ENCODE peak calls at places on chromosomes 12 and 14, in five cellular contexts. S is BE2C, I is D341Med, U is HFF-Myc, M is left lung. J is an unnamed sample.

GRCh38 chr12:131087991-131088700 is 134.4 kb downstream of the ADGRD1 start:
- DNase-seq in M (peak; percentile 76), U (no peak), I (peak; percentile 23), S (peak; percentile 6), J (peak; percentile 10)

GRCh38 chr12:56688846-56689113 is 696 bp upstream of the PTGES3 start:
- DNase-seq in M (no peak), U (no peak), S (no peak), I (no peak), J (no peak)

GRCh38 chr14:65949711-65950516 is 536.3 kb upstream of the CCDC196 start:
- DNase-seq in I (no peak), M (no peak), S (peak; percentile 44), U (no peak), J (no peak)

GRCh38 chr12:48165089-48166031 is 8.0 kb upstream of the ASB8 start:
- DNase-seq in S (peak; percentile 52), I (peak; percentile 61), U (peak; percentile 21), M (no peak), J (no peak)

GRCh38 chr12:90335561-90335960 is 619.4 kb downstream of the CCER1 start:
- DNase-seq in M (no peak), S (no peak), U (no peak), I (no peak), J (no peak)

GRCh38 chr12:52924764-52925716 is 20.2 kb upstream of the KRT8 start:
- DNase-seq in M (no peak), S (peak; percentile 45), U (no peak), I (peak; percentile 10), J (no peak)

GRCh38 chr12:56257491-56258067 is 605 bp downstream of the ANKRD52 start:
- DNase-seq in I (peak; percentile 73), S (peak; percentile 59), U (no peak), M (no peak), J (peak; percentile 65)

GRCh38 chr14:51479584-51480305 is 172.0 kb upstream of the FRMD6 start:
- DNase-seq in I (no peak), S (no peak), M (no peak), U (no peak), J (no peak)

GRCh38 chr14:55240526-55241178 is 30.6 kb upstream of the FBXO34 start:
- DNase-seq in M (peak; percentile 75), S (peak; percentile 57), U (no peak), I (no peak), J (peak; percentile 63)

GRCh38 chr12:123062682-123063426 is 82.4 kb downstream of the ARL6IP4 start:
- DNase-seq in I (no peak), M (no peak), S (no peak), U (no peak), J (no peak)

GRCh38 chr12:12564911-12565310 is 2.2 kb upstream of the DUSP16 start:
- DNase-seq in S (no peak), I (no peak), U (no peak), M (no peak), J (no peak)

GRCh38 chr12:108806350-108806749 is 51.0 kb downstream of the SSH1 start:
- DNase-seq in M (no peak), I (no peak), S (no peak), U (no peak), J (no peak)

GRCh38 chr12:104480012-104480411 is 23.3 kb downstream of the CHST11 start:
- DNase-seq in S (no peak), M (no peak), U (no peak), I (no peak), J (no peak)

GRCh38 chr14:32300146-32300545 is 29.0 kb upstream of the AKAP6 start:
- DNase-seq in I (peak; percentile 74), S (peak; percentile 24), M (no peak), U (no peak), J (peak; percentile 71)

GRCh38 chr14:67940894-67941455 is 121.4 kb downstream of the RAD51B start:
- DNase-seq in S (no peak), I (no peak), U (peak; percentile 84), M (no peak), J (no peak)

GRCh38 chr14:75522224-75522764 is at the start of gene BATF:
- DNase-seq in M (peak; percentile 80), S (no peak), U (no peak), I (no peak), J (no peak)

GRCh38 chr14:88364710-88365413 is 20.6 kb upstream of the SPATA7 start:
- DNase-seq in S (no peak), U (no peak), I (no peak), M (no peak), J (no peak)

GRCh38 chr12:60308366-60309000 is 712.7 kb downstream of the SLC16A7 start:
- DNase-seq in S (no peak), I (no peak), M (no peak), U (no peak), J (no peak)

GRCh38 chr14:30585204-30585603 is 26.2 kb downstream of the G2E3 start:
- DNase-seq in S (no peak), M (no peak), U (no peak), I (no peak), J (no peak)

GRCh38 chr12:89345830-89346740 is 6.2 kb downstream of the DUSP6 start:
- DNase-seq in S (no peak), I (no peak), M (peak; percentile 78), U (peak; percentile 86), J (no peak)

GRCh38 chr14:45267084-45267483 is 14.1 kb upstream of the MIS18BP1 start:
- DNase-seq in M (no peak), I (no peak), U (no peak), S (no peak), J (no peak)

GRCh38 chr12:51901121-51901812 is 6.0 kb upstream of the ACVRL1 start:
- DNase-seq in M (no peak), S (no peak), I (peak; percentile 5), U (no peak), J (no peak)

GRCh38 chr12:52434096-52434733 is at the start of gene KRT75:
- DNase-seq in M (no peak), I (no peak), U (no peak), S (no peak), J (no peak)

GRCh38 chr12:92002195-92002649 is 143.4 kb downstream of the BTG1 start:
- DNase-seq in M (no peak), I (no peak), S (no peak), U (no peak), J (no peak)

J was measured in glutamatergic neuron.